ENCODE peak calls at places on chromosomes 5 and 9, in ten cellular contexts. R is nephron progenitor cell, G is astrocyte of the spinal cord, K is Calu3, A is endothelial cell of umbilical vein, Q is AG04449, P is AG10803, J is epithelial cell of esophagus, C is heart left ventricle, L is PC-9. Y is an unnamed sample.

GRCh38 chr5:76838481-76839261 is 11.1 kb upstream of the S100Z start:
- DNase-seq in J (no peak), G (peak), R (no peak), C (no peak), A (peak), Q (no peak), P (peak), K (peak), L (peak), Y (no peak)

GRCh38 chr5:128632264-128632663 is 94.2 kb upstream of the FBN2 start:
- DNase-seq in Q (no peak), A (peak), C (no peak), J (peak), K (no peak), R (no peak), L (no peak), P (no peak), G (no peak), Y (no peak)

GRCh38 chr5:107402881-107403280 is 267.9 kb downstream of the EFNA5 start:
- DNase-seq in G (no peak), P (no peak), A (no peak), K (no peak), R (peak), J (no peak), C (peak), L (no peak), Q (no peak), Y (no peak)

GRCh38 chr9:78539904-78540303 is 243.0 kb downstream of the PSAT1 start:
- DNase-seq in A (no peak), P (peak), J (no peak), C (no peak), Q (no peak), G (peak), K (no peak), L (peak), R (no peak), Y (no peak)

GRCh38 chr5:143882520-143882919 is 70.6 kb downstream of the HMHB1 start:
- DNase-seq in K (no peak), R (no peak), L (no peak), P (peak), C (no peak), Q (no peak), A (no peak), J (no peak), G (peak), Y (no peak)

GRCh38 chr5:143126121-143127019 is 277.1 kb downstream of the NR3C1 start:
- DNase-seq in G (no peak), K (no peak), Q (no peak), A (peak), L (no peak), J (no peak), P (no peak), R (no peak), C (no peak), Y (no peak)

GRCh38 chr5:157463621-157464407 is 3.8 kb downstream of the NIPAL4 start:
- DNase-seq in R (no peak), P (peak), G (peak), Q (no peak), K (no peak), J (peak), C (no peak), L (no peak), A (no peak), Y (no peak)

GRCh38 chr9:127689332-127690000 is 17.3 kb upstream of the CFAP157 start:
- DNase-seq in P (no peak), R (no peak), L (no peak), G (no peak), K (no peak), C (no peak), Q (no peak), J (no peak), A (no peak), Y (no peak)

GRCh38 chr5:108418172-108418571 is 36.3 kb upstream of the FBXL17 start:
- DNase-seq in L (no peak), C (peak), R (no peak), G (no peak), A (no peak), J (no peak), P (peak), Q (no peak), K (no peak), Y (no peak)

GRCh38 chr5:140114341-140115185 is 654 bp downstream of the PURA start:
- DNase-seq in J (peak), P (peak), K (peak), R (peak), G (peak), C (peak), A (peak), Q (no peak), L (peak), Y (no peak)

GRCh38 chr9:93660647-93661046 is 84.3 kb downstream of the PHF2 start:
- DNase-seq in A (no peak), K (no peak), G (no peak), P (no peak), J (no peak), C (peak), L (no peak), R (no peak), Q (no peak), Y (no peak)

GRCh38 chr5:59216845-59217244 is 634.0 kb downstream of the RAB3C start:
- DNase-seq in L (no peak), C (no peak), R (no peak), J (no peak), K (no peak), P (no peak), G (no peak), Q (no peak), A (no peak), Y (no peak)

GRCh38 chr5:64690417-64691151 is at the start of gene SHISAL2B:
- DNase-seq in K (peak), G (peak), L (no peak), A (peak), P (peak), R (peak), Q (no peak), C (no peak), J (peak), Y (peak)

GRCh38 chr5:95148453-95148852 is 136.4 kb downstream of the MCTP1 start:
- DNase-seq in C (no peak), A (no peak), Q (no peak), J (no peak), R (no peak), K (no peak), P (no peak), L (no peak), G (peak), Y (no peak)

GRCh38 chr5:105503950-105504349 is 1941.4 kb upstream of the NUDT12 start:
- DNase-seq in C (no peak), L (no peak), J (peak), K (no peak), R (no peak), G (peak), A (no peak), Q (no peak), P (no peak), Y (no peak)

GRCh38 chr5:154793599-154794524 is 38.7 kb downstream of the LARP1 start:
- DNase-seq in P (no peak), K (no peak), Q (no peak), A (peak), J (no peak), R (no peak), C (no peak), G (peak), L (no peak), Y (no peak)

GRCh38 chr9:75591972-75592371 is 298.5 kb upstream of the PCSK5 start:
- DNase-seq in R (no peak), P (no peak), A (no peak), J (no peak), G (no peak), L (no peak), C (no peak), K (no peak), Q (no peak), Y (no peak)

GRCh38 chr9:71004196-71004595 is 117.2 kb downstream of the TRPM3 start:
- DNase-seq in P (peak), A (no peak), L (no peak), K (no peak), Q (no peak), R (no peak), J (no peak), C (no peak), G (no peak), Y (no peak)

GRCh38 chr5:134527156-134527960 is 1.9 kb downstream of the JADE2 start:
- DNase-seq in A (peak), J (peak), Q (no peak), C (peak), K (peak), G (peak), L (peak), R (peak), P (peak), Y (peak)

GRCh38 chr9:130770093-130770492 is 65.0 kb upstream of the ABL1 start:
- DNase-seq in G (no peak), R (no peak), A (no peak), P (no peak), C (no peak), Q (no peak), J (no peak), K (no peak), L (no peak), Y (no peak)

GRCh38 chr5:80516826-80517225 is 28.9 kb downstream of the FAM151B start:
- DNase-seq in P (peak), J (peak), A (peak), K (peak), Q (peak), C (no peak), L (peak), G (peak), R (no peak), Y (no peak)

GRCh38 chr5:130166839-130167490 is 262.7 kb downstream of the CHSY3 start:
- DNase-seq in R (no peak), L (no peak), K (no peak), P (no peak), G (no peak), C (no peak), A (no peak), Q (no peak), J (no peak), Y (no peak)

GRCh38 chr5:41109186-41109585 is 38.0 kb upstream of the MROH2B start:
- DNase-seq in K (no peak), G (no peak), J (no peak), R (no peak), L (no peak), C (no peak), P (no peak), Q (no peak), A (no peak), Y (no peak)
- TF ChIP-seq CTCF in K (no peak), G (no peak), J (no peak), R (no peak), L (no peak), C (no peak), P (no peak), Q (no peak), A (no peak), Y (no peak)

DNA sequence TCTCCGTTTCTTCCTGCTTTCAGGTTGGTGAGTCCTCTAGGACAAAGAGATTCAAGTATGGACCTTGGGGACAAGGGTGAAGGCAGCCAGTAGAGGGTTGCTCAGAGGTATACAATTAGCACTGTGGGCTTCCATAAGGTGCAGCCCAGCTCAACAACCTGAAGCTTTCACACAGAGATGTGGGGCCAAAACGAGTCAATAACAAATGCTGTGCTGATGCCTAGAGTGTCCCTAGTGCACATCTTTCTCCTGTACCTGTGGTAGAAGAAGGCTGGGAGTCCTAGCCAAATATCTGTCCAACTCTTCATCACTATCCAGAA is 20.7 kb upstream of the MLANA start:
- DNase-seq in J (no peak), G (no peak), C (no peak), P (no peak), A (no peak), Q (no peak), L (no peak), K (no peak), R (no peak), Y (no peak)
- TF ChIP-seq CTCF in J (no peak), G (no peak), C (no peak), P (no peak), A (no peak), Q (no peak), L (peak), K (no peak), R (no peak), Y (no peak)

DNA sequence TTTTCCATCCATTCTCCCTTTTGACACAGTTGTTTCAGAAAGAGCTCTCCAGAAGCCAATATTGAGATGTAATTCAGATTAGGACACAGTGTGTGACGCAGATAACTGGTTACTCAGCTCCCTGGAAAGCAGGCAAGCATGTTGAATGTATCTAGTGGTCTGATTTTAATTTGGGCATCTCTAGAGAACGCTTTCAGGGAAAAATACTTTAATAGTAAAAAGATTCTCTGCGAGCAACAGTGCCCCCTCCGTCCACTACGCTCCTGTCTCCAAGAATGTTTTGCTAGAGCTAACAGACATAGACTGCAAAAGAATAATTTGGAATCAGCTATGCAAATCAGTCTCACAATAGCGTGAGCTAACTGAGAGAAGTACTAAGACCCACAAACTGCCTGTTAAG is 23.3 kb downstream of the CFAP90 start:
- DNase-seq in G (no peak), C (no peak), A (no peak), R (no peak), L (no peak), K (no peak), J (no peak), P (peak), Q (no peak), Y (no peak)
- TF ChIP-seq CTCF in G (peak), C (no peak), A (no peak), R (no peak), L (peak), K (no peak), J (no peak), P (peak), Q (no peak), Y (no peak)

GRCh38 chr5:153625826-153626354 is 135.4 kb downstream of the GRIA1 start:
- DNase-seq in K (no peak), J (no peak), G (no peak), A (no peak), L (no peak), C (no peak), P (no peak), R (no peak), Q (no peak), Y (no peak)

GRCh38 chr5:153630546-153630945 is 140.1 kb downstream of the GRIA1 start:
- DNase-seq in K (no peak), C (no peak), A (no peak), L (no peak), J (no peak), R (no peak), P (no peak), Q (no peak), G (no peak), Y (no peak)

GRCh38 chr5:153626836-153627235 is 136.4 kb downstream of the GRIA1 start:
- DNase-seq in K (no peak), C (no peak), R (no peak), P (no peak), Q (no peak), L (no peak), G (no peak), J (no peak), A (no peak), Y (no peak)

GRCh38 chr5:153629496-153629895 is 139.0 kb downstream of the GRIA1 start:
- DNase-seq in G (no peak), C (no peak), P (no peak), R (no peak), Q (no peak), A (no peak), J (peak), K (no peak), L (no peak), Y (no peak)

GRCh38 chr5:153629027-153629426 is 138.6 kb downstream of the GRIA1 start:
- DNase-seq in G (peak), P (peak), L (peak), Q (peak), C (no peak), J (peak), R (peak), K (peak), A (peak), Y (no peak)
- TF ChIP-seq CTCF in G (peak), P (peak), L (no peak), Q (peak), C (no peak), J (peak), R (no peak), K (no peak), A (peak), Y (no peak)

DNA sequence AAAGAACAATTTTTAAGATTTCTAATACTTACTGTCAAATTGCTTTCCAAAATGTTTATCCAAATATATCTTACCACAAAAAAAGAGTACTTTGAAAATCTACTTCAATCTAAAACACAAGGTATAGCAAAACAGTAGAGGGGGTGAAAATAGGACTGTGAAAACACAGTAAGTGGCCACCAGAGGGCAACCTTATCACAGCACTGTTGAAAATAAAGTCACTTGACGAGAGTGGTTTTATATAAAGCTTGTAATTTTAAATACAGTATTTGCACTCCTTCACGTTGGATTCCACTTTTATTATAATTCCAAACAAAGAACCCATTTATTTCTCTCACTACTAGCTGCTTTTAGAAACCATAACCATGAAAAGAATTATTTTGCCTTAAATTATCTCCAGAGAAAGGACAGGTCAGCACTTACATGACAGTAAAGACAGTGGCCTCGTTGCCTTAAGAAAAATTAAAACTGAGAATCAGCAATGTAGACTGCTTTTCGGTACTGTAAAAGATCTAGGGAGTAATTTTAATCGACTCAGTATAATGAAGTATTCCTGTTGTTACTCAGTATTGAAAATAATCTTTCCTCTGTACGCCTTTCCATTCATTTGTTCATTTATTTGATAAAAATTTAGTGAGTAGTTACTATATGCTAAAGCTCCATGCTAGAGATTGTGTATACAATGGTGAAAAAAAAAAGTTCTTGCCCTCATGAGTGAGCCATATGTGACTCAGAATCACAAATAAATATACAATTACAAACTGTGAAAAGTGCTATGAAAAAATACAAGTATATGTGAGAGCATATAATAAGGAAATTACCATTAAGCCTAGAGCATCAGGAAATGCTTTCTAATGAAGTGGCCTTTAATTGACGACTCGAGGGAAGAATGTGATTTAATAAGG is 40.0 kb upstream of the CDK5RAP2 start:
- DNase-seq in Q (no peak), J (peak), C (no peak), A (peak), R (peak), L (peak), P (peak), K (peak), G (peak), Y (peak)
- TF ChIP-seq CTCF in Q (peak), J (peak), C (peak), A (peak), R (peak), L (peak), P (peak), K (peak), G (peak), Y (peak)

GRCh38 chr5:8756498-8757084 is 789.3 kb downstream of the SEMA5A start:
- DNase-seq in J (peak), C (no peak), K (peak), A (peak), P (peak), R (peak), Q (no peak), G (peak), L (no peak), Y (peak)
- TF ChIP-seq CTCF in J (peak), C (peak), K (no peak), A (peak), P (peak), R (peak), Q (peak), G (peak), L (peak), Y (no peak)

DNA sequence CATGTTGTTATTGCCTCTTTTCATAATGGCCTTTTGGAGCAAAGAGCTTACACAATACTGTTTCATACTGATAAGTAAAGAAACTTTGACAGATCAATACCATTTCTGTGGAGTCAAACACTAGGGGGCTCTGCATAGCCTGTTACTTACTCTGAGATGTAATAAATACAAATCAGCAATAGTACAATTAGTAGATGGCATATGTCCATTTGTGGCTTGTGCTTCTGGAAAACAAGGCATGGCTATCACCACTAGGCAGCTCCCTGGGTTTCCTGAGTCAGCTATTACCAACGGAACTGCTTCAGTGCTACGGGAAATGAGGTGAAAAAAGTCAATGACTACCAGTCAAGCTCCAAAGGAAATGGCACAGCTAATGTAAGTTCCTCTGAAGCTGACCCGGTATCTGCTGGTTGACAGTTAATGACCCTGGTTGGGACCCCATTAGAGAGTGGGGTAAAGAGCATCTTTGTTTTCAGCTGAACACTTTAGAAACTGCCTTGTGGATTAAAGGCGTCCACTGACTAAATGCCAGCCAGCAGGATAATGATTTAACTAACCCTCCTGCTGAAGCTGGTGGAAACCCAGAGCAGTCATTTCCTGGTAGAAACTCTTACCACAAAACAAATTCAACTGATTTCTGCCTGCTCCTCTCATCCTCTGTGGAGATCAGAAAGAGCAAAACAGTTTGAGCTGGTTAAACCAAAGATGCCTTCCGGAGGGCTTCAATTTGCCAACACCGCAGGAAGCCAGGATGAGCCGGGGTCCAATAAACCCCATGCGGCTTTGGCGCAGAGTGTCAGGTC is 69.0 kb upstream of the FAM169A start:
- DNase-seq in R (no peak), P (peak), K (peak), C (no peak), L (no peak), Q (no peak), J (peak), A (peak), G (peak), Y (peak)
- TF ChIP-seq CTCF in R (no peak), P (peak), K (peak), C (peak), L (peak), Q (peak), J (peak), A (peak), G (peak), Y (no peak)